ENCODE peak calls at places on chromosomes 13 and 19, in four cellular contexts. One of them, this sample, is unnamed.
A peak's percentile ranks its signal among the peaks of the same experiment; 100 is the strongest.

GRCh38 chr19:45863840-45864628 is at the start of gene FOXA3:
- DNase-seq in GM12878: no peak
- DNase-seq in K562: peak; percentile 92
- DNase-seq in A549: peak; percentile 96
- DNase-seq in this sample: peak; percentile 64

GRCh38 chr19:48393559-48394330 is at the start of gene GRIN2D:
- DNase-seq in GM12878: no peak
- DNase-seq in A549: no peak
- DNase-seq in K562: peak; percentile 49
- DNase-seq in this sample: no peak

GRCh38 chr19:5403968-5404640 is 51.1 kb upstream of the ZNRF4 start:
- DNase-seq in GM12878: no peak
- DNase-seq in K562: peak; percentile 85
- DNase-seq in A549: peak; percentile 61
- DNase-seq in this sample: peak; percentile 63

GRCh38 chr13:49584771-49585182 is 581 bp downstream of the RCBTB1 start:
- DNase-seq in A549: no peak
- DNase-seq in K562: peak; percentile 9
- DNase-seq in GM12878: no peak
- DNase-seq in this sample: no peak

GRCh38 chr19:45577111-45577905 is 7.3 kb downstream of the OPA3 start:
- DNase-seq in GM12878: no peak
- DNase-seq in A549: peak; percentile 82
- DNase-seq in K562: peak; percentile 43
- DNase-seq in this sample: peak; percentile 86

GRCh38 chr13:85529216-85529590 is 270.0 kb downstream of the SLITRK6 start:
- DNase-seq in A549: no peak
- DNase-seq in GM12878: no peak
- DNase-seq in K562: no peak
- DNase-seq in this sample: no peak

GRCh38 chr13:76764916-76765315 is 121.3 kb downstream of the KCTD12 start:
- DNase-seq in GM12878: no peak
- DNase-seq in K562: no peak
- DNase-seq in A549: no peak
- DNase-seq in this sample: no peak

GRCh38 chr13:51683537-51684050 is 99.3 kb downstream of the WDFY2 start:
- DNase-seq in A549: no peak
- DNase-seq in K562: no peak
- DNase-seq in GM12878: no peak
- DNase-seq in this sample: no peak

GRCh38 chr13:46641274-46642081 is 88.5 kb downstream of the LRCH1 start:
- DNase-seq in K562: no peak
- DNase-seq in A549: no peak
- DNase-seq in GM12878: no peak
- DNase-seq in this sample: no peak

GRCh38 chr13:30676672-30677071 is 58.7 kb upstream of the ALOX5AP start:
- DNase-seq in K562: peak; percentile 12
- DNase-seq in GM12878: no peak
- DNase-seq in A549: no peak
- DNase-seq in this sample: peak; percentile 26

GRCh38 chr13:82758056-82758455 is 1124.2 kb downstream of the SLITRK1 start:
- DNase-seq in A549: no peak
- DNase-seq in GM12878: no peak
- DNase-seq in K562: peak; percentile 0
- DNase-seq in this sample: peak; percentile 15

GRCh38 chr13:42083138-42083770 is 34.8 kb downstream of the DGKH start:
- DNase-seq in A549: no peak
- DNase-seq in K562: no peak
- DNase-seq in GM12878: no peak
- DNase-seq in this sample: no peak

GRCh38 chr13:30312859-30313258 is 5.5 kb upstream of the KATNAL1 start:
- DNase-seq in GM12878: no peak
- DNase-seq in A549: no peak
- DNase-seq in K562: no peak
- DNase-seq in this sample: no peak

GRCh38 chr19:17579523-17580244 is 24.2 kb downstream of the COLGALT1 start:
- DNase-seq in GM12878: no peak
- DNase-seq in A549: peak; percentile 73
- DNase-seq in K562: peak; percentile 97
- DNase-seq in this sample: no peak

GRCh38 chr19:44904426-44904994 is 1.1 kb upstream of the APOE start:
- DNase-seq in K562: peak; percentile 46
- DNase-seq in A549: no peak
- DNase-seq in GM12878: no peak
- DNase-seq in this sample: peak; percentile 34

GRCh38 chr13:32804673-32805260 is 211.5 kb upstream of the KL start:
- DNase-seq in A549: no peak
- DNase-seq in K562: no peak
- DNase-seq in GM12878: no peak
- DNase-seq in this sample: no peak

GRCh38 chr19:11737964-11738745 is 591 bp downstream of the ZNF823 start:
- DNase-seq in GM12878: no peak
- DNase-seq in A549: no peak
- DNase-seq in K562: peak; percentile 77
- DNase-seq in this sample: peak; percentile 67

GRCh38 chr19:10193666-10194499 is 870 bp downstream of the DNMT1 start:
- DNase-seq in A549: peak; percentile 49
- DNase-seq in GM12878: no peak
- DNase-seq in K562: peak; percentile 41
- DNase-seq in this sample: peak; percentile 13

GRCh38 chr19:2261438-2262172 is 5.4 kb upstream of the JSRP1 start:
- DNase-seq in A549: no peak
- DNase-seq in GM12878: no peak
- DNase-seq in K562: peak; percentile 79
- DNase-seq in this sample: no peak

GRCh38 chr13:35599385-35599784 is 122.9 kb upstream of the MAB21L1 start:
- DNase-seq in GM12878: no peak
- DNase-seq in A549: no peak
- DNase-seq in K562: no peak
- DNase-seq in this sample: no peak

GRCh38 chr13:30112602-30113435 is 194.5 kb downstream of the KATNAL1 start:
- DNase-seq in K562: peak; percentile 66
- DNase-seq in A549: peak; percentile 61
- DNase-seq in GM12878: no peak
- DNase-seq in this sample: peak; percentile 66

GRCh38 chr19:41540041-41540695 is 35.8 kb upstream of the CEACAM21 start:
- DNase-seq in GM12878: no peak
- DNase-seq in A549: no peak
- DNase-seq in K562: no peak
- DNase-seq in this sample: no peak

GRCh38 chr19:46861691-46862503 is 1.1 kb downstream of the ARHGAP35 start:
- DNase-seq in GM12878: no peak
- DNase-seq in A549: no peak
- DNase-seq in K562: peak; percentile 49
- DNase-seq in this sample: no peak

GRCh38 chr13:113355621-113356020 is 8.3 kb downstream of the GRTP1 start:
- DNase-seq in GM12878: no peak
- DNase-seq in K562: no peak
- DNase-seq in A549: no peak
- DNase-seq in this sample: no peak

GRCh38 chr13:31742102-31742695 is 2.9 kb downstream of the RXFP2 start:
- DNase-seq in A549: peak; percentile 14
- DNase-seq in GM12878: peak; percentile 8
- DNase-seq in K562: peak; percentile 68
- DNase-seq in this sample: peak; percentile 28

GRCh38 chr13:91245283-91245682 is 102.2 kb upstream of the MIR17HG start:
- DNase-seq in K562: no peak
- DNase-seq in GM12878: no peak
- DNase-seq in A549: no peak
- DNase-seq in this sample: no peak

GRCh38 chr19:51116736-51117135 is 8.0 kb upstream of the SIGLEC9 start:
- DNase-seq in K562: no peak
- DNase-seq in A549: no peak
- DNase-seq in GM12878: no peak
- DNase-seq in this sample: no peak

GRCh38 chr13:60520902-60521563 is 124.0 kb downstream of the TDRD3 start:
- DNase-seq in A549: no peak
- DNase-seq in GM12878: no peak
- DNase-seq in K562: no peak
- DNase-seq in this sample: no peak

GRCh38 chr13:111505175-111505777 is 184.8 kb downstream of the TEX29 start:
- DNase-seq in A549: peak; percentile 18
- DNase-seq in GM12878: no peak
- DNase-seq in K562: peak; percentile 41
- DNase-seq in this sample: peak; percentile 12

GRCh38 chr13:40992678-40993077 is 26.4 kb downstream of the ELF1 start:
- DNase-seq in GM12878: no peak
- DNase-seq in A549: no peak
- DNase-seq in K562: no peak
- DNase-seq in this sample: no peak

GRCh38 chr13:112892759-112893569 is 76.0 kb upstream of the MCF2L start:
- DNase-seq in K562: no peak
- DNase-seq in A549: no peak
- DNase-seq in GM12878: no peak
- DNase-seq in this sample: peak; percentile 83

GRCh38 chr19:51127032-51127431 is 2.3 kb downstream of the SIGLEC9 start:
- DNase-seq in A549: no peak
- DNase-seq in GM12878: no peak
- DNase-seq in K562: no peak
- DNase-seq in this sample: no peak

GRCh38 chr13:67152123-67152522 is 78.0 kb downstream of the PCDH9 start:
- DNase-seq in A549: no peak
- DNase-seq in K562: no peak
- DNase-seq in GM12878: no peak
- DNase-seq in this sample: no peak

GRCh38 chr13:36329355-36329754 is 16.8 kb downstream of the SPART start:
- DNase-seq in A549: no peak
- DNase-seq in GM12878: no peak
- DNase-seq in K562: no peak
- DNase-seq in this sample: no peak

GRCh38 chr13:61777281-61777680 is 361.6 kb upstream of the PCDH20 start:
- DNase-seq in K562: no peak
- DNase-seq in GM12878: no peak
- DNase-seq in A549: no peak
- DNase-seq in this sample: no peak

GRCh38 chr13:28466151-28466550 is 28.8 kb downstream of the FLT1 start:
- DNase-seq in GM12878: no peak
- DNase-seq in K562: no peak
- DNase-seq in A549: no peak
- DNase-seq in this sample: no peak

GRCh38 chr13:68927387-68928026 is 1180.1 kb upstream of the ATXN8OS start:
- DNase-seq in K562: peak; percentile 31
- DNase-seq in A549: no peak
- DNase-seq in GM12878: no peak
- DNase-seq in this sample: peak; percentile 12

GRCh38 chr19:3276341-3276799 is 51.9 kb downstream of the CELF5 start:
- DNase-seq in GM12878: no peak
- DNase-seq in K562: peak; percentile 87
- DNase-seq in A549: peak; percentile 58
- DNase-seq in this sample: peak; percentile 60

GRCh38 chr13:102597029-102598015 is 536 bp downstream of the TPP2 start:
- DNase-seq in A549: no peak
- DNase-seq in K562: peak; percentile 49
- DNase-seq in GM12878: no peak
- DNase-seq in this sample: no peak
- TF ChIP-seq CHD4 in A549: no peak
- TF ChIP-seq CHD4 in K562: no peak
- TF ChIP-seq CHD4 in GM12878: no peak
- TF ChIP-seq CHD4 in this sample: no peak

DNA sequence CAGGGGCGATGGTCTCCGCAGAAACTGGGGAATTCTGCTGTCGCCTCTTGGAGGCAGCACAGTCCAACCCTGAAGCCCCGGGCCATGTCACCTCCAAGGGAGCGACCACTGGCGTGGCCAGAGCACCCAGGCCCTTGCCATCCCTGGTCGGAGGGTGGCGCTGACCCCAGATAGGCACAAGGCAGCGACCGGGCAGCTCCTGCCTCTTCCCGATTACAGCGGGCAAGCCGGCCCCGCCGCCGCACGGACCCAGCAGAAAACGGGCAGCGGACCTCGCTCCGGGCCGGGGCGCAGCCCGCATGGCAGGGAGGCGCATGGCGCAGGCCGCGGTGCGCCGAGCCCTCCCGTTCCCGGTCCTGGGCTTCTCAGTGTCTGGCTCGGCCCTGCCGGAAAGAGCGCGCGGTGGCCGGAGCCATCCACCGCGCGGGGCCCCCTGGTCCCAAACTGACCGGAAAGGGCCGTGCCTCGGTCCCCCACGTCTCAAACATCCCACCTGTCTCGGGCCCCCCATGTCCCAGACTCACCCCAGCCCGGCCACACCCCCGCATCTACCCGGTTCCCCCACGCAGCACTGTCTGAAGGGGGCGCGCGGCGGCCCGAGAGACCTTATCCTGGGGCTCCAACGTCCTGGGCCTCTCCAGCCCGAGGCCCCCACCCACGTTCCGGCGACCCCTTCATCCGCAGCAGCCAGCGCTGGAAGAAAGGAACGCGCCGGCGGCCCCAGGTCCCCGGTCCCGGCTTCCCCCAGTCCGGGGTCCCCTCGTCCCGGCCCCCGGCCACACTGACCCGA is 725 bp downstream of the CERS1 start:
- DNase-seq in GM12878: no peak
- DNase-seq in A549: peak; percentile 66
- DNase-seq in K562: peak; percentile 72
- DNase-seq in this sample: peak; percentile 79
- TF ChIP-seq CHD4 in GM12878: no peak
- TF ChIP-seq CHD4 in A549: no peak
- TF ChIP-seq CHD4 in K562: no peak
- TF ChIP-seq CHD4 in this sample: no peak

GRCh38 chr19:38285567-38285966 is 18.5 kb upstream of the C19orf33 start:
- DNase-seq in GM12878: no peak
- DNase-seq in K562: no peak
- DNase-seq in A549: no peak
- DNase-seq in this sample: no peak
- TF ChIP-seq CHD4 in GM12878: no peak
- TF ChIP-seq CHD4 in K562: no peak
- TF ChIP-seq CHD4 in A549: no peak
- TF ChIP-seq CHD4 in this sample: no peak

DNA sequence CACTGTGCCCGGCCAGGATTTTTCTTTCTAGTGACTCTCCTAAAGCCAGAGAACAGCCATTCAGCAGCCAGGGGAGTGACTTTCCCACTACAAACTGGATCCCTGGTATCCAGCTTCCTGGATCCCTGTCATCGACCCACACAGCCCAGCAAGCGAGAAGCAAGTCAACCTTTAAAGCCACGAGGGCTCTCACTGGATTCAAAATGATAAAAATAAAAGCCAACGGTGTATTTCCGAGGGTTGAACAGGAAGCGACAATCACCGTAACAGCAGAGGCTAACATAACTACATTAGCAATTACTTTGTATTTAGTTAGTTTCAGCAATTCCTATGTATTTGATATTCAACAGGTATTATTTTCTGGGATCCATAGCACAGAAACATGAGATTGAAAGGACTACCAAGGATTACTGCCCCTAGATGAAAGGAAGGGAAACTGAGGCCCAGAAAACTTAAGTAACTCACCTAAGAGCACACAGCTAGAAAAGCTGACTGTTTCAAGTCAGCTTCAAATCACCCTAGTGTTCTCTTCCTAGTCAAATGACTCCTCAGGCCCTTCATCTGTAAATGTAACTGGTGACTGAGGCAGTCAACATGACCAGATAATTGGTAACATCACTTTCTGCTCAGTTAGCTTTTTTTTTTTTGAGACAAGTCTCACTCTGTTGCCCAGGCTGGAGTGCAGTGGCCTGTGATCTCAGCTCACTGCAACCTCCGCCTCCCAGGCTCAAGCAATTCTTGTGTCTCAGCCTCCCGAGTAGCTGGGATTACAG is 2.7 kb downstream of the RFX1 start:
- DNase-seq in A549: no peak
- DNase-seq in K562: no peak
- DNase-seq in GM12878: no peak
- DNase-seq in this sample: no peak
- TF ChIP-seq CHD4 in A549: no peak
- TF ChIP-seq CHD4 in K562: no peak
- TF ChIP-seq CHD4 in GM12878: no peak
- TF ChIP-seq CHD4 in this sample: no peak